ENCODE peak calls at places on chromosomes 7 and 10, in nine cellular contexts. V is nucleus accumbens; H is mesendoderm; L is H4; I is left colon; A is stimulated activated CD8-positive, alpha-beta memory T cell treated with anti-CD3 and anti-CD28 coated beads, Interleukin-7, amount 100 ng/mL, for 48 hours; W is left kidney; J is sigmoid colon; X is NK-92 treated with Interleukin-12 subunit alpha and Interleukin-12 subunit beta, amount 100 ng/mL, for 24 hours. D is an unnamed sample.

GRCh38 chr10:122060250-122060649 is 71.3 kb downstream of the TACC2 start:
- DNase-seq in V (no peak), H (no peak), L (peak; percentile 31), I (no peak), A (no peak), W (no peak), J (peak; percentile 57), X (no peak), D (no peak)

GRCh38 chr10:82814635-82815034 is 939.6 kb downstream of the NRG3 start:
- DNase-seq in V (no peak), H (no peak), L (no peak), I (no peak), A (no peak), W (no peak), J (no peak), X (no peak), D (no peak)

GRCh38 chr10:47404446-47404845 is 20.4 kb upstream of the ZNF488 start:
- DNase-seq in V (no peak), H (peak; percentile 57), L (no peak), I (no peak), A (no peak), W (no peak), J (no peak), X (no peak), D (peak; percentile 60)

GRCh38 chr10:71045188-71045841 is 156.9 kb upstream of the PCBD1 start:
- DNase-seq in V (no peak), H (no peak), L (no peak), I (no peak), A (no peak), W (peak; percentile 81), J (peak; percentile 62), X (no peak), D (no peak)

GRCh38 chr7:78197447-78197846 is 398.9 kb downstream of the PHTF2 start:
- DNase-seq in V (no peak), H (no peak), L (no peak), I (no peak), A (no peak), W (no peak), J (no peak), X (no peak), D (no peak)

GRCh38 chr7:50531401-50531906 is 33.8 kb downstream of the DDC start:
- DNase-seq in V (no peak), H (peak; percentile 89), L (no peak), I (no peak), A (no peak), W (peak; percentile 63), J (no peak), X (no peak), D (peak; percentile 93)

GRCh38 chr10:72001026-72001380 is 36.8 kb downstream of the CHST3 start:
- DNase-seq in V (no peak), H (no peak), L (no peak), I (no peak), A (no peak), W (no peak), J (peak; percentile 71), X (no peak), D (no peak)

GRCh38 chr10:45566415-45566814 is 106.2 kb downstream of the ZFAND4 start:
- DNase-seq in V (no peak), H (no peak), L (no peak), I (no peak), A (no peak), W (no peak), J (no peak), X (no peak), D (no peak)

GRCh38 chr10:32318476-32318896 is 28.5 kb downstream of the EPC1 start:
- DNase-seq in V (no peak), H (no peak), L (no peak), I (no peak), A (no peak), W (no peak), J (no peak), X (no peak), D (no peak)

GRCh38 chr10:69317175-69318086 is 39.1 kb downstream of the HK1 start:
- DNase-seq in V (no peak), H (peak; percentile 87), L (no peak), I (no peak), A (no peak), W (peak; percentile 57), J (no peak), X (peak; percentile 73), D (peak; percentile 84)

GRCh38 chr10:121340176-121340850 is 257.9 kb downstream of the FGFR2 start:
- DNase-seq in V (no peak), H (peak; percentile 57), L (no peak), I (no peak), A (no peak), W (peak; percentile 66), J (no peak), X (no peak), D (no peak)

GRCh38 chr10:62779487-62780248 is 24.9 kb upstream of the ADO start:
- DNase-seq in V (no peak), H (no peak), L (no peak), I (no peak), A (peak; percentile 56), W (no peak), J (no peak), X (peak; percentile 68), D (no peak)

GRCh38 chr10:88062385-88062784 is 199.0 kb downstream of the PTEN start:
- DNase-seq in V (no peak), H (no peak), L (no peak), I (no peak), A (no peak), W (no peak), J (no peak), X (no peak), D (no peak)

D was measured in trophoblast cell.